ENCODE peak calls at places on chromosomes 5 and 9, in nine cellular contexts. X, R, H, K, W, J, Q, O and P are unnamed samples.
A peak's percentile ranks its signal among the peaks of the same experiment; 100 is the strongest.

GRCh38 chr5:52481851-52482250 is 305.9 kb upstream of the ITGA1 start:
- DNase-seq in X (no peak), R (no peak), H (no peak), K (no peak), W (no peak), J (no peak), Q (no peak), O (no peak), P (no peak)

GRCh38 chr5:36692791-36693763 is 86.7 kb downstream of the SLC1A3 start:
- DNase-seq in X (peak; percentile 69), R (no peak), H (peak; percentile 59), K (peak; percentile 88), W (peak; percentile 87), J (peak; percentile 57), Q (peak; percentile 80), O (peak; percentile 91), P (peak; percentile 72)

GRCh38 chr9:69885474-69885929 is 64.9 kb downstream of the CFAP95 start:
- DNase-seq in X (no peak), R (no peak), H (peak; percentile 18), K (no peak), W (no peak), J (peak; percentile 89), Q (no peak), O (no peak), P (no peak)

GRCh38 chr9:107141967-107142366 is 141.1 kb upstream of the RAD23B start:
- DNase-seq in X (no peak), R (no peak), H (no peak), K (no peak), W (no peak), J (no peak), Q (no peak), O (no peak), P (no peak)

GRCh38 chr9:112125961-112126388 is 49.1 kb downstream of the SUSD1 start:
- DNase-seq in X (no peak), R (no peak), H (peak; percentile 64), K (no peak), W (no peak), J (no peak), Q (no peak), O (no peak), P (no peak)

GRCh38 chr9:21110708-21111576 is 30.7 kb downstream of the IFNW1 start:
- DNase-seq in X (peak; percentile 62), R (no peak), H (peak; percentile 40), K (peak; percentile 79), W (no peak), J (peak; percentile 52), Q (no peak), O (peak; percentile 79), P (no peak)

GRCh38 chr5:74201334-74202081 is 439.0 kb downstream of the ENC1 start:
- DNase-seq in X (peak; percentile 27), R (no peak), H (no peak), K (no peak), W (no peak), J (peak; percentile 75), Q (no peak), O (no peak), P (peak; percentile 32)

GRCh38 chr5:66307647-66308257 is 163.7 kb downstream of the SREK1 start:
- DNase-seq in X (peak; percentile 27), R (no peak), H (peak; percentile 53), K (peak; percentile 80), W (no peak), J (peak; percentile 51), Q (no peak), O (peak; percentile 83), P (no peak)

GRCh38 chr5:53246042-53246836 is 136.7 kb upstream of the MOCS2 start:
- DNase-seq in X (no peak), R (no peak), H (no peak), K (no peak), W (no peak), J (peak; percentile 93), Q (no peak), O (no peak), P (no peak)

GRCh38 chr9:81877047-81877446 is 51.2 kb upstream of the SPATA31D4 start:
- DNase-seq in X (no peak), R (no peak), H (no peak), K (no peak), W (no peak), J (no peak), Q (no peak), O (no peak), P (no peak)

GRCh38 chr5:95818181-95819147 is 4.1 kb downstream of the GLRX start:
- DNase-seq in X (no peak), R (no peak), H (no peak), K (no peak), W (no peak), J (no peak), Q (no peak), O (no peak), P (no peak)
- H3K27ac ChIP-seq in X (no peak overlapping the region), R (peak overlapping the region; percentile 54), H (peak overlapping the region; percentile 2), K (no peak overlapping the region), W (peak overlapping the region; percentile 63), J (no peak overlapping the region), Q (peak overlapping the region; percentile 41), O (no peak overlapping the region), P (no peak overlapping the region)

GRCh38 chr5:99878830-99879229 is 656.3 kb upstream of the FAM174A start:
- DNase-seq in X (no peak), R (no peak), H (no peak), K (no peak), W (peak; percentile 43), J (no peak), Q (no peak), O (no peak), P (no peak)
- H3K4me3 ChIP-seq in X (no peak overlapping the region), R (no peak overlapping the region), H (no peak overlapping the region), K (no peak overlapping the region), W (no peak overlapping the region), J (no peak overlapping the region), Q (no peak overlapping the region), O (no peak overlapping the region), P (no peak overlapping the region)

GRCh38 chr9:90333226-90333625 is 309.4 kb downstream of the DIRAS2 start:
- DNase-seq in X (no peak), R (no peak), H (no peak), K (peak; percentile 4), W (no peak), J (no peak), Q (no peak), O (no peak), P (no peak)
- TF ChIP-seq CTCF in X (no peak), R (no peak), H (no peak), K (no peak), W (no peak), J (no peak), Q (no peak), O (no peak), P (no peak)

GRCh38 chr9:37955781-37956422 is 52.0 kb upstream of the SLC25A51 start:
- DNase-seq in X (no peak), R (no peak), H (no peak), K (no peak), W (peak; percentile 48), J (no peak), Q (no peak), O (no peak), P (no peak)

GRCh38 chr9:37956423-37956820 is 52.5 kb upstream of the SLC25A51 start:
- DNase-seq in X (no peak), R (no peak), H (no peak), K (no peak), W (peak; percentile 50), J (no peak), Q (no peak), O (no peak), P (no peak)

GRCh38 chr9:37958154-37958553 is 54.2 kb upstream of the SLC25A51 start:
- DNase-seq in X (no peak), R (no peak), H (no peak), K (no peak), W (peak; percentile 49), J (no peak), Q (no peak), O (no peak), P (no peak)

GRCh38 chr9:37957664-37957953 is 53.7 kb upstream of the SLC25A51 start:
- DNase-seq in X (no peak), R (no peak), H (no peak), K (no peak), W (no peak), J (no peak), Q (no peak), O (no peak), P (no peak)

DNA sequence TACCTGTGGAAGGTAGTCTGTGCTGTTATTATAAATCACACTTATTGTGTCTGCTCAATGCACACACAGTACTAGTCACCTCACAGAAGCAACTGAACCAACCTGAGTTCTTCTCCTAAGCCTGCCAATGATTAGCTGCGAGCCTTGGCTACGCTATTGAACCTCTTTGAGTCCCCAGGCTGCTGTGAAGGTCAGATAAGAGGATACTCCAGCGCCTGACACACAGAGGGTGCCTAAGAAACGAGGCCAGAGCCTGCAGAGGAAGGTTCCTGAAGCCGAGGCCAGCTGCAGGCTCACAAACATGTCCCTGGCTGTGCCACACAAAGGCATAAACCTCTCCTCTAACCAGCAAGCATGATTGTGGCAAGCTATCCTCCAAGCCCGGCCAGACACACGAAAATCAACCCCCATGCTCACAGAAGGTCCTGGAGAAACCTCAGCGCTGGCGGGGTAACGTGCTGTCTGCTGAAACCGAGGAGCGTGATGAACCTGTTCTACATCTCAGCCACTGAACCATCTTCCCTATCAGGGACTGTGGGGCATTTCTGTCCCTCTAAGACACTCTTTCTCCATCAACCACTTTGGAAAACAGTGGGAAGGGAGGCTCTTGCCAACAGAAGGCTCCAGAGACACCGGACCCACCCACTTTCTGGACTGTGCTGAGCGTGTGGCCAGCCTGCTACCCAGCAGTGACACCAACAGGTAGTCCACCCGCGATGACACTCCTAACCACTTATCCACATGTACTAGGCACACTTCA is 53.2 kb upstream of the SLC25A51 start:
- DNase-seq in X (no peak), R (no peak), H (no peak), K (no peak), W (peak; percentile 45), J (no peak), Q (no peak), O (no peak), P (no peak)
- H3K27ac ChIP-seq in X (no peak overlapping the region), R (no peak overlapping the region), H (peak overlapping the region; percentile 91), K (no peak overlapping the region), W (no peak overlapping the region), J (no peak overlapping the region), Q (no peak overlapping the region), O (no peak overlapping the region), P (no peak overlapping the region)

DNA sequence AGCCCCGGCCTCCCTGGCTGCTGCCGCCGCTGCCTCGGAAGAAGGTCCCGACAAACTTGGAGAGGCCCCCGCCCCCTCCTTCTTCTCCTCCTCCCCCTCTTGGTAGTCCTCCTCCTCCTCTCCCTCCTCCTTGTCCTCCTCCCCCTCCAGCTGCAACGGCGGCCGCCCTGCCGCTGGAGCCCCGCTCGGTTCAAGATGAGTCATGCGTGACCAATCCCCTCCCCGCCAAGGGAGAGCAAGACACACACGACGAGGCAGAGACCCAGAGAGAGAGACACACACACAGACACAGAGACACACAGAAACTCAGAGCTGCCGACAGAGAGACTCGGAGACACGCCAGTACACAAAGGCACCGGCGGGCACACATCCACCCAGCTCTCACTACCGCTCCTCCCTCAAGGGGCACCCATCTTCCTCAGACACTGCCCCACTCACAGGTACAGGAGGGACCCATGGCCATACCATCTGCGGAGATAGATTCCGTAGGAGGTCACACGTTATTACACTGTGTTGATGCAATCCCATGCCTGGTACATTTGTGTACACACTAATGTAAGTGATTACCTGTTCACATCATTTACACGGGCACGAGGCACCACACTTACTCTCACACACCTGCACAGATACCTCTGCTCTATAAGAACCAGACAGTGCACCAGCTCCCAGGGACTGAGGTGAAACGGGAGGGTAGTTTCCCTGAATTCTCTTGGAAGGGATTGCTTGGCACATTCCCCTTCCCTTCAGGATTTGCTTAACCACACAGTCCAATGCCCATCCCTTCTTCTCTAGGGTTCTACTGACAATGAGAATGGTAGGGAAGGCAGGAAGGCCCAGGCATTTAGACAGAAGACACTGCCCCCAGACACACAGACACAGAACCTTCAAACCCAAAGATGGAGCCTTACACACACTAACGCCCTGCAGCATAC is at the start of gene LHX6:
- DNase-seq in X (no peak), R (no peak), H (no peak), K (no peak), W (no peak), J (peak; percentile 54), Q (no peak), O (peak; percentile 61), P (no peak)
- H3K4me3 ChIP-seq in X (peak within 1 kb of the TSS; percentile 35), R (peak within 1 kb of the TSS; percentile 19), H (peak within 1 kb of the TSS; percentile 57), K (peak within 1 kb of the TSS; percentile 25), W (peak within 1 kb of the TSS; percentile 45), J (peak within 1 kb of the TSS; percentile 43), Q (no peak within 1 kb of the TSS), O (peak within 1 kb of the TSS; percentile 54), P (peak within 1 kb of the TSS; percentile 31)